ENCODE peak calls at places on chromosomes 1 and 21, in ten cellular contexts. One of them, this sample, is unnamed.

GRCh38 chr1:35707253-35708178 is 11.2 kb downstream of the C1orf216 start:
- DNase-seq in CD4-positive, alpha-beta T cell: peak; percentile 39
- DNase-seq in MCF 10A: no peak
- DNase-seq in hippocampal formation: no peak
- DNase-seq in stimulated activated CD4-positive, alpha-beta T cell treated with anti-CD3 and anti-CD28 coated beads, TNF-alpha, amount 100 ng/mL, for 4 hours: no peak
- DNase-seq in putamen: peak; percentile 41
- DNase-seq in aorta: no peak
- DNase-seq in left colon: peak; percentile 37
- DNase-seq in cerebellar nuclear complex: no peak
- DNase-seq in GM03348: peak; percentile 80
- DNase-seq in this sample: peak; percentile 74

GRCh38 chr1:153465728-153466625 is 5.5 kb upstream of the S100A7 start:
- DNase-seq in CD4-positive, alpha-beta T cell: peak; percentile 67
- DNase-seq in MCF 10A: peak; percentile 72
- DNase-seq in hippocampal formation: no peak
- DNase-seq in stimulated activated CD4-positive, alpha-beta T cell treated with anti-CD3 and anti-CD28 coated beads, TNF-alpha, amount 100 ng/mL, for 4 hours: peak; percentile 44
- DNase-seq in putamen: no peak
- DNase-seq in aorta: peak; percentile 70
- DNase-seq in left colon: peak; percentile 59
- DNase-seq in cerebellar nuclear complex: no peak
- DNase-seq in GM03348: peak; percentile 75
- DNase-seq in this sample: peak; percentile 81

GRCh38 chr1:182779530-182779929 is 10.0 kb upstream of the NPL start:
- DNase-seq in CD4-positive, alpha-beta T cell: no peak
- DNase-seq in MCF 10A: no peak
- DNase-seq in hippocampal formation: no peak
- DNase-seq in stimulated activated CD4-positive, alpha-beta T cell treated with anti-CD3 and anti-CD28 coated beads, TNF-alpha, amount 100 ng/mL, for 4 hours: no peak
- DNase-seq in putamen: no peak
- DNase-seq in aorta: no peak
- DNase-seq in left colon: no peak
- DNase-seq in cerebellar nuclear complex: no peak
- DNase-seq in GM03348: no peak
- DNase-seq in this sample: no peak

GRCh38 chr21:34073749-34074282 is 438 bp downstream of the MRPS6 start:
- DNase-seq in CD4-positive, alpha-beta T cell: peak; percentile 63
- DNase-seq in MCF 10A: peak; percentile 8
- DNase-seq in hippocampal formation: no peak
- DNase-seq in stimulated activated CD4-positive, alpha-beta T cell treated with anti-CD3 and anti-CD28 coated beads, TNF-alpha, amount 100 ng/mL, for 4 hours: no peak
- DNase-seq in putamen: peak; percentile 36
- DNase-seq in aorta: peak; percentile 62
- DNase-seq in left colon: peak; percentile 61
- DNase-seq in cerebellar nuclear complex: no peak
- DNase-seq in GM03348: peak; percentile 89
- DNase-seq in this sample: peak; percentile 80

GRCh38 chr1:12215118-12215517 is 14.7 kb upstream of the VPS13D start:
- DNase-seq in CD4-positive, alpha-beta T cell: no peak
- DNase-seq in MCF 10A: no peak
- DNase-seq in hippocampal formation: no peak
- DNase-seq in stimulated activated CD4-positive, alpha-beta T cell treated with anti-CD3 and anti-CD28 coated beads, TNF-alpha, amount 100 ng/mL, for 4 hours: no peak
- DNase-seq in putamen: no peak
- DNase-seq in aorta: no peak
- DNase-seq in left colon: no peak
- DNase-seq in cerebellar nuclear complex: no peak
- DNase-seq in GM03348: no peak
- DNase-seq in this sample: no peak

GRCh38 chr1:4494558-4494957 is 159.9 kb upstream of the AJAP1 start:
- DNase-seq in CD4-positive, alpha-beta T cell: no peak
- DNase-seq in MCF 10A: no peak
- DNase-seq in hippocampal formation: no peak
- DNase-seq in stimulated activated CD4-positive, alpha-beta T cell treated with anti-CD3 and anti-CD28 coated beads, TNF-alpha, amount 100 ng/mL, for 4 hours: no peak
- DNase-seq in putamen: no peak
- DNase-seq in aorta: no peak
- DNase-seq in left colon: no peak
- DNase-seq in cerebellar nuclear complex: no peak
- DNase-seq in GM03348: no peak
- DNase-seq in this sample: no peak

GRCh38 chr1:39646232-39647081 is 7.0 kb upstream of the HEYL start:
- DNase-seq in CD4-positive, alpha-beta T cell: no peak
- DNase-seq in MCF 10A: no peak
- DNase-seq in hippocampal formation: no peak
- DNase-seq in stimulated activated CD4-positive, alpha-beta T cell treated with anti-CD3 and anti-CD28 coated beads, TNF-alpha, amount 100 ng/mL, for 4 hours: no peak
- DNase-seq in putamen: no peak
- DNase-seq in aorta: peak; percentile 72
- DNase-seq in left colon: peak; percentile 36
- DNase-seq in cerebellar nuclear complex: no peak
- DNase-seq in GM03348: peak; percentile 72
- DNase-seq in this sample: peak; percentile 74

GRCh38 chr1:34360574-34360973 is 183.9 kb downstream of the C1orf94 start:
- DNase-seq in CD4-positive, alpha-beta T cell: no peak
- DNase-seq in MCF 10A: no peak
- DNase-seq in hippocampal formation: no peak
- DNase-seq in stimulated activated CD4-positive, alpha-beta T cell treated with anti-CD3 and anti-CD28 coated beads, TNF-alpha, amount 100 ng/mL, for 4 hours: no peak
- DNase-seq in putamen: no peak
- DNase-seq in aorta: no peak
- DNase-seq in left colon: no peak
- DNase-seq in cerebellar nuclear complex: no peak
- DNase-seq in GM03348: no peak
- DNase-seq in this sample: no peak

GRCh38 chr1:58573705-58574591 is 3.1 kb downstream of the TACSTD2 start:
- DNase-seq in CD4-positive, alpha-beta T cell: no peak
- DNase-seq in MCF 10A: peak; percentile 69
- DNase-seq in hippocampal formation: no peak
- DNase-seq in stimulated activated CD4-positive, alpha-beta T cell treated with anti-CD3 and anti-CD28 coated beads, TNF-alpha, amount 100 ng/mL, for 4 hours: no peak
- DNase-seq in putamen: no peak
- DNase-seq in aorta: no peak
- DNase-seq in left colon: no peak
- DNase-seq in cerebellar nuclear complex: no peak
- DNase-seq in GM03348: no peak
- DNase-seq in this sample: no peak

GRCh38 chr1:32241011-32241763 is 5.8 kb upstream of the FAM167B start:
- DNase-seq in CD4-positive, alpha-beta T cell: peak; percentile 57
- DNase-seq in MCF 10A: peak; percentile 41
- DNase-seq in hippocampal formation: peak; percentile 47
- DNase-seq in stimulated activated CD4-positive, alpha-beta T cell treated with anti-CD3 and anti-CD28 coated beads, TNF-alpha, amount 100 ng/mL, for 4 hours: no peak
- DNase-seq in putamen: peak; percentile 50
- DNase-seq in aorta: peak; percentile 78
- DNase-seq in left colon: peak; percentile 70
- DNase-seq in cerebellar nuclear complex: no peak
- DNase-seq in GM03348: peak; percentile 78
- DNase-seq in this sample: peak; percentile 67

GRCh38 chr1:221991221-221991620 is 249.3 kb upstream of the DUSP10 start:
- DNase-seq in CD4-positive, alpha-beta T cell: no peak
- DNase-seq in MCF 10A: peak; percentile 40
- DNase-seq in hippocampal formation: no peak
- DNase-seq in stimulated activated CD4-positive, alpha-beta T cell treated with anti-CD3 and anti-CD28 coated beads, TNF-alpha, amount 100 ng/mL, for 4 hours: no peak
- DNase-seq in putamen: no peak
- DNase-seq in aorta: no peak
- DNase-seq in left colon: no peak
- DNase-seq in cerebellar nuclear complex: no peak
- DNase-seq in GM03348: peak; percentile 58
- DNase-seq in this sample: peak; percentile 31

GRCh38 chr1:148353461-148354283 is 129.4 kb downstream of the PPIAL4G start:
- DNase-seq in CD4-positive, alpha-beta T cell: no peak
- DNase-seq in MCF 10A: peak; percentile 49
- DNase-seq in hippocampal formation: no peak
- DNase-seq in stimulated activated CD4-positive, alpha-beta T cell treated with anti-CD3 and anti-CD28 coated beads, TNF-alpha, amount 100 ng/mL, for 4 hours: no peak
- DNase-seq in putamen: no peak
- DNase-seq in aorta: no peak
- DNase-seq in left colon: no peak
- DNase-seq in cerebellar nuclear complex: no peak
- DNase-seq in GM03348: peak; percentile 31
- DNase-seq in this sample: peak; percentile 18

GRCh38 chr1:36654586-36654985 is 171.9 kb upstream of the CSF3R start:
- DNase-seq in CD4-positive, alpha-beta T cell: no peak
- DNase-seq in MCF 10A: no peak
- DNase-seq in hippocampal formation: no peak
- DNase-seq in stimulated activated CD4-positive, alpha-beta T cell treated with anti-CD3 and anti-CD28 coated beads, TNF-alpha, amount 100 ng/mL, for 4 hours: no peak
- DNase-seq in putamen: no peak
- DNase-seq in aorta: no peak
- DNase-seq in left colon: no peak
- DNase-seq in cerebellar nuclear complex: no peak
- DNase-seq in GM03348: no peak
- DNase-seq in this sample: no peak

GRCh38 chr21:37233551-37234146 is 33.5 kb downstream of the VPS26C start:
- DNase-seq in CD4-positive, alpha-beta T cell: no peak
- DNase-seq in MCF 10A: no peak
- DNase-seq in hippocampal formation: no peak
- DNase-seq in stimulated activated CD4-positive, alpha-beta T cell treated with anti-CD3 and anti-CD28 coated beads, TNF-alpha, amount 100 ng/mL, for 4 hours: no peak
- DNase-seq in putamen: no peak
- DNase-seq in aorta: no peak
- DNase-seq in left colon: no peak
- DNase-seq in cerebellar nuclear complex: no peak
- DNase-seq in GM03348: no peak
- DNase-seq in this sample: no peak

GRCh38 chr1:51237714-51238403 is 1.8 kb downstream of the RNF11 start:
- DNase-seq in CD4-positive, alpha-beta T cell: no peak
- DNase-seq in MCF 10A: no peak
- DNase-seq in hippocampal formation: no peak
- DNase-seq in stimulated activated CD4-positive, alpha-beta T cell treated with anti-CD3 and anti-CD28 coated beads, TNF-alpha, amount 100 ng/mL, for 4 hours: no peak
- DNase-seq in putamen: no peak
- DNase-seq in aorta: no peak
- DNase-seq in left colon: no peak
- DNase-seq in cerebellar nuclear complex: no peak
- DNase-seq in GM03348: peak; percentile 33
- DNase-seq in this sample: peak; percentile 27

GRCh38 chr1:168031627-168032026 is 94.8 kb upstream of the MPC2 start:
- DNase-seq in CD4-positive, alpha-beta T cell: no peak
- DNase-seq in MCF 10A: no peak
- DNase-seq in hippocampal formation: no peak
- DNase-seq in stimulated activated CD4-positive, alpha-beta T cell treated with anti-CD3 and anti-CD28 coated beads, TNF-alpha, amount 100 ng/mL, for 4 hours: no peak
- DNase-seq in putamen: no peak
- DNase-seq in aorta: no peak
- DNase-seq in left colon: no peak
- DNase-seq in cerebellar nuclear complex: no peak
- DNase-seq in GM03348: no peak
- DNase-seq in this sample: no peak

GRCh38 chr1:199272107-199272506 is 633.3 kb downstream of the PTPRC start:
- DNase-seq in CD4-positive, alpha-beta T cell: no peak
- DNase-seq in MCF 10A: peak; percentile 52
- DNase-seq in hippocampal formation: no peak
- DNase-seq in stimulated activated CD4-positive, alpha-beta T cell treated with anti-CD3 and anti-CD28 coated beads, TNF-alpha, amount 100 ng/mL, for 4 hours: no peak
- DNase-seq in putamen: no peak
- DNase-seq in aorta: no peak
- DNase-seq in left colon: no peak
- DNase-seq in cerebellar nuclear complex: no peak
- DNase-seq in GM03348: peak; percentile 62
- DNase-seq in this sample: peak; percentile 57

GRCh38 chr21:14054682-14055081 is 156.1 kb downstream of the LIPI start:
- DNase-seq in CD4-positive, alpha-beta T cell: no peak
- DNase-seq in MCF 10A: no peak
- DNase-seq in hippocampal formation: no peak
- DNase-seq in stimulated activated CD4-positive, alpha-beta T cell treated with anti-CD3 and anti-CD28 coated beads, TNF-alpha, amount 100 ng/mL, for 4 hours: no peak
- DNase-seq in putamen: no peak
- DNase-seq in aorta: no peak
- DNase-seq in left colon: no peak
- DNase-seq in cerebellar nuclear complex: no peak
- DNase-seq in GM03348: no peak
- DNase-seq in this sample: no peak

GRCh38 chr21:36297938-36298572 is 21.9 kb upstream of the MORC3 start:
- DNase-seq in CD4-positive, alpha-beta T cell: peak; percentile 71
- DNase-seq in MCF 10A: peak; percentile 22
- DNase-seq in hippocampal formation: peak; percentile 13
- DNase-seq in stimulated activated CD4-positive, alpha-beta T cell treated with anti-CD3 and anti-CD28 coated beads, TNF-alpha, amount 100 ng/mL, for 4 hours: peak; percentile 12
- DNase-seq in putamen: no peak
- DNase-seq in aorta: peak; percentile 66
- DNase-seq in left colon: peak; percentile 79
- DNase-seq in cerebellar nuclear complex: no peak
- DNase-seq in GM03348: peak; percentile 73
- DNase-seq in this sample: peak; percentile 85

This sample was measured in AG20443.